ENCODE peak calls at places on chromosomes 5 and 9, in four cellular contexts. R is H9, T is IMR-90, W is H1. D is an unnamed sample.

GRCh38 chr5:61000887-61001286 is 55.9 kb downstream of the NDUFAF2 start:
- DNase-seq in R (no peak), T (peak), W (no peak), D (no peak)

GRCh38 chr9:85421641-85422040 is 320.1 kb downstream of the AGTPBP1 start:
- DNase-seq in R (no peak), T (no peak), W (no peak), D (no peak)

GRCh38 chr5:96661101-96661840 is 905 bp upstream of the CAST start:
- DNase-seq in R (no peak), T (peak), W (no peak), D (peak)

GRCh38 chr9:97740848-97741821 is 44.0 kb upstream of the XPA start:
- DNase-seq in R (peak), T (peak), W (peak), D (peak)

GRCh38 chr9:95316794-95317118 is 753 bp downstream of the FANCC start:
- DNase-seq in R (peak), T (peak), W (no peak), D (peak)

GRCh38 chr9:20559236-20559896 is 62.9 kb downstream of the MLLT3 start:
- DNase-seq in R (no peak), T (peak), W (no peak), D (no peak)

GRCh38 chr9:99889120-99889519 is 17.3 kb upstream of the STX17 start:
- DNase-seq in R (no peak), T (no peak), W (no peak), D (no peak)

GRCh38 chr9:95515272-95516113 is 1.3 kb downstream of the PTCH1 start:
- DNase-seq in R (peak), T (no peak), W (peak), D (peak)

GRCh38 chr9:109035684-109036423 is 22.6 kb upstream of the CTNNAL1 start:
- DNase-seq in R (no peak), T (peak), W (no peak), D (no peak)

GRCh38 chr9:99358668-99359067 is 136.6 kb downstream of the SEC61B start:
- DNase-seq in R (no peak), T (no peak), W (no peak), D (no peak)

GRCh38 chr9:35564658-35565061 is 40.4 kb upstream of the TESK1 start:
- DNase-seq in R (no peak), T (no peak), W (no peak), D (no peak)

GRCh38 chr5:142040285-142040684 is 27.5 kb upstream of the GNPDA1 start:
- DNase-seq in R (no peak), T (no peak), W (peak), D (no peak)

GRCh38 chr9:90037136-90037797 is 432.5 kb downstream of the GADD45G start:
- DNase-seq in R (no peak), T (no peak), W (peak), D (no peak)

GRCh38 chr5:124741711-124742496 is 4.5 kb downstream of the ZNF608 start:
- DNase-seq in R (no peak), T (peak), W (peak), D (peak)

GRCh38 chr9:6630502-6631206 is 14.9 kb downstream of the GLDC start:
- DNase-seq in R (no peak), T (no peak), W (no peak), D (no peak)

GRCh38 chr5:112419050-112419595 is at the start of gene EPB41L4A:
- DNase-seq in R (no peak), T (no peak), W (peak), D (no peak)

GRCh38 chr5:150283904-150284303 is 5.7 kb downstream of the CAMK2A start:
- DNase-seq in R (no peak), T (no peak), W (no peak), D (no peak)

GRCh38 chr5:151093476-151093889 is 12.6 kb upstream of the TNIP1 start:
- DNase-seq in R (no peak), T (peak), W (no peak), D (peak)

GRCh38 chr9:70902705-70903131 is 218.7 kb downstream of the TRPM3 start:
- DNase-seq in R (no peak), T (peak), W (no peak), D (peak)

GRCh38 chr5:19496056-19496455 is 491.9 kb downstream of the CDH18 start:
- DNase-seq in R (no peak), T (no peak), W (no peak), D (no peak)

GRCh38 chr9:83231039-83231438 is 168.1 kb upstream of the RASEF start:
- DNase-seq in R (no peak), T (no peak), W (no peak), D (peak)

GRCh38 chr5:1948663-1949191 is 66.0 kb upstream of the IRX4 start:
- DNase-seq in R (no peak), T (no peak), W (no peak), D (no peak)

GRCh38 chr5:62783374-62784057 is 204.9 kb downstream of the LRRC70 start:
- DNase-seq in R (no peak), T (no peak), W (no peak), D (no peak)

GRCh38 chr5:172078726-172079345 is 72.4 kb upstream of the FBXW11 start:
- DNase-seq in R (no peak), T (no peak), W (no peak), D (no peak)

GRCh38 chr5:11411621-11412020 is 492.6 kb downstream of the CTNND2 start:
- DNase-seq in R (no peak), T (no peak), W (no peak), D (no peak)

DNA sequence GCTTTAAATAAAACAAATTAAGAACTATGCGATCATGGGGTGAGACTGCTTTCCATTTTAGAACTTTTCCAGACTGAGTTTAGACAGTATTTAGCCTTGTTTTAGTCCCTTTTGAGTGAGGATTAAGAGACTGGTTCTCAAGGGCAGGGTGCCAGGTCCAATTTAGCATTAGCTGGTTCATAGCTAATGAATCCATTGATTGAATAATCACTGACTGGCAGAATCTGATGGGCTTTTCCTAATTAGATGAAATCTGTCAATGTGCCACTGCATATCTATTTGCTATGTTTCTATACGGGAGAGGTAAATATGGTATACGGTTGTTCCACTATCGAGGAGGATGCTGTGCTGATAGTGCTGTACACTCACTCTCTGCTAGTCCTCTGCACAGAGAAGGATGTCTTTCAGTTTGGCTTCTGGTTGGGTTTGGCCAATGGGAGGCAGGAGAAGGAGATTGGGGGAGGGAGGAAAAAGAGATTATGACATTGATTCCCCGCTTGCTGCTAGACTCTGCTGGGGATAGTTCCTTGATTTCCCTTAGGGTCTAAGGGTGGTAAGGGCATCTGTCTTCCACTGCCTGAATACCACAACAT is 496.6 kb downstream of the CTNND2 start:
- DNase-seq in R (no peak), T (no peak), W (no peak), D (no peak)
- H4K5ac ChIP-seq in R (no peak), T (no peak), W (no peak), D (no peak)

GRCh38 chr5:159640376-159640775 is 275.9 kb upstream of the ADRA1B start:
- DNase-seq in R (no peak), T (no peak), W (no peak), D (no peak)
- H4K5ac ChIP-seq in R (no peak), T (no peak), W (no peak), D (no peak)

GRCh38 chr5:38286038-38286437 is 27.7 kb downstream of the EGFLAM start:
- DNase-seq in R (no peak), T (no peak), W (no peak), D (no peak)
- H4K5ac ChIP-seq in R (no peak), T (no peak), W (no peak), D (no peak)

GRCh38 chr9:111795557-111795839 is 761 bp upstream of the SHOC1 start:
- DNase-seq in R (no peak), T (no peak), W (no peak), D (no peak)

GRCh38 chr9:111799506-111799905 is 4.8 kb upstream of the SHOC1 start:
- DNase-seq in R (no peak), T (no peak), W (no peak), D (no peak)

GRCh38 chr9:111789881-111790280 is 4.9 kb downstream of the SHOC1 start:
- DNase-seq in R (no peak), T (no peak), W (no peak), D (no peak)

GRCh38 chr9:111798786-111799185 is 4.0 kb upstream of the SHOC1 start:
- DNase-seq in R (no peak), T (peak), W (no peak), D (no peak)

GRCh38 chr9:111794837-111795556 is at the start of gene SHOC1:
- DNase-seq in R (no peak), T (no peak), W (no peak), D (no peak)
- H4K5ac ChIP-seq in R (no peak), T (no peak), W (no peak), D (no peak)

DNA sequence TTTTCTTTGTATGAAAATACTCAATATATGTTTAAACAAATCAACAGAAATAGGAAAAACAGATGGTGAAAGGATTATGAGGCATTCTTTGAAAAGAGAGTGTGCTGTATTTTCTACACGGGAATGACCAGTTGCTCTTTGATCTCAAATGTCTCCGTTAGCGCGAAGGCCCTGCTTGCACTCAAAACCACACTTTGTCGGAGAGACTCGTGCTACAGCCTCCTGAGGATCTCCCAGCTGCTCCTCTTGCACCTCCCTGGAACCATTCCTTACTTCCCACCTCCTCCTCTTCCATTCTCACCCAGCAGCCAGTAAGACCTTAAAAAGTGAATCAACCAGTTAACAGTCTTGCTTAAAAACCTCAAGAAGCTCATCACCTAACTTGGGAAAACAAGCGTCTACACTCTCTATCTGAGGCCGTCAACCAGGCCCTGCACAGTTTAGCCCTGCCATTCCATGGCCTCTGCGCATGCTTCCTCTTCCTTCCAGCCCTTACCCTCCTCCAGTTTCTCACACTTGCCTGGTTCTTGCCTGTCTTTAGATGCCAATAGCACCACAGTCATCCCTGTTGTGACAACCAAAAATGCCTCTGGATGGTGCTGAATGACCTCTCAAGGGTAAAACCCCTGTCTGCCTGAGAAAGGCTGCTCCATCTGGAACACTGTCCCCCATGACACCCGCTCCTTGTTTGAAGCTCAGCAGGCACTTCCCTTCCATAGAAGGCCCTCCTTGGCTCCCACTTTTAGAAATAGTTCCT is 594.7 kb upstream of the WWC1 start:
- DNase-seq in R (no peak), T (no peak), W (no peak), D (peak)
- H4K5ac ChIP-seq in R (no peak), T (peak), W (no peak), D (no peak)

GRCh38 chr5:77942578-77943239 is 166.6 kb upstream of the TBCA start:
- DNase-seq in R (no peak), T (no peak), W (no peak), D (no peak)
- H4K5ac ChIP-seq in R (no peak), T (no peak), W (no peak), D (no peak)

DNA sequence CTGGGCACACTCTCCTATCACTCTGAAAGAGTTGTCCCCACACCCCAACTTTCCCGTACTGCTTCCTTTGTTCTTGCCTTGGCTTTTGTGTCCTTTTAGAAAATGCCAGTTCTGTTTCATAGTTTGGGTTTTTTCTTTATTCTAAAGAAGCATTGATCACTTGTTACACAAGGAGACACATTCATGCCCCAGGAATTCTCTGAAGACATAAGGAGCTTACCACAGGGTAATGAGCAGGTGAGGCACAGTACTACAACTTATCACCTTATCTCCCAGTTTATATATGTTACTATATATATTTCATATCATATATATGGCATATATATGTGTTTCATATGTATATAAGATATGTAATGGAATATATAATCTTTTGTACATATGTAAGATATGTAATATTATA is 6.5 kb upstream of the SSBP2 start:
- DNase-seq in R (no peak), T (no peak), W (no peak), D (no peak)
- H4K5ac ChIP-seq in R (no peak), T (no peak), W (no peak), D (no peak)